ENCODE peak calls at places on chromosomes 11 and 22, in five cellular contexts. Z is body of pancreas, B is A549, K is tibial nerve, O is spleen. N is an unnamed sample.

GRCh38 chr11:44654596-44654995 is 72.2 kb upstream of the TSPAN18 start:
- DNase-seq in Z (no peak), B (no peak), K (no peak), O (peak), N (no peak)

GRCh38 chr11:68074584-68075352 is 35.9 kb downstream of the TCIRG1 start:
- DNase-seq in Z (no peak), B (no peak), K (no peak), O (no peak), N (no peak)

GRCh38 chr11:126485986-126486635 is 130.6 kb downstream of the ST3GAL4 start:
- DNase-seq in Z (no peak), B (no peak), K (no peak), O (peak), N (no peak)

GRCh38 chr11:18939314-18939713 is at the start of gene MRGPRX1:
- DNase-seq in Z (no peak), B (no peak), K (no peak), O (no peak), N (no peak)

GRCh38 chr11:115959098-115959497 is 454.9 kb upstream of the CADM1 start:
- DNase-seq in Z (no peak), B (no peak), K (no peak), O (no peak), N (no peak)

GRCh38 chr11:32140121-32140520 is 49.2 kb downstream of the RCN1 start:
- DNase-seq in Z (no peak), B (no peak), K (no peak), O (no peak), N (no peak)

GRCh38 chr11:48170176-48170839 is 46.3 kb upstream of the OR4B1 start:
- DNase-seq in Z (no peak), B (no peak), K (no peak), O (no peak), N (no peak)

GRCh38 chr11:9005087-9005486 is 1.3 kb upstream of the NRIP3 start:
- DNase-seq in Z (no peak), B (no peak), K (no peak), O (no peak), N (no peak)

GRCh38 chr22:44068422-44069191 is 44.5 kb downstream of the PARVB start:
- DNase-seq in Z (peak), B (no peak), K (no peak), O (no peak), N (no peak)

GRCh38 chr22:44067901-44068300 is 43.8 kb downstream of the PARVB start:
- DNase-seq in Z (no peak), B (no peak), K (no peak), O (no peak), N (no peak)

GRCh38 chr22:44067033-44067432 is 42.9 kb downstream of the PARVB start:
- DNase-seq in Z (no peak), B (no peak), K (no peak), O (no peak), N (no peak)

DNA sequence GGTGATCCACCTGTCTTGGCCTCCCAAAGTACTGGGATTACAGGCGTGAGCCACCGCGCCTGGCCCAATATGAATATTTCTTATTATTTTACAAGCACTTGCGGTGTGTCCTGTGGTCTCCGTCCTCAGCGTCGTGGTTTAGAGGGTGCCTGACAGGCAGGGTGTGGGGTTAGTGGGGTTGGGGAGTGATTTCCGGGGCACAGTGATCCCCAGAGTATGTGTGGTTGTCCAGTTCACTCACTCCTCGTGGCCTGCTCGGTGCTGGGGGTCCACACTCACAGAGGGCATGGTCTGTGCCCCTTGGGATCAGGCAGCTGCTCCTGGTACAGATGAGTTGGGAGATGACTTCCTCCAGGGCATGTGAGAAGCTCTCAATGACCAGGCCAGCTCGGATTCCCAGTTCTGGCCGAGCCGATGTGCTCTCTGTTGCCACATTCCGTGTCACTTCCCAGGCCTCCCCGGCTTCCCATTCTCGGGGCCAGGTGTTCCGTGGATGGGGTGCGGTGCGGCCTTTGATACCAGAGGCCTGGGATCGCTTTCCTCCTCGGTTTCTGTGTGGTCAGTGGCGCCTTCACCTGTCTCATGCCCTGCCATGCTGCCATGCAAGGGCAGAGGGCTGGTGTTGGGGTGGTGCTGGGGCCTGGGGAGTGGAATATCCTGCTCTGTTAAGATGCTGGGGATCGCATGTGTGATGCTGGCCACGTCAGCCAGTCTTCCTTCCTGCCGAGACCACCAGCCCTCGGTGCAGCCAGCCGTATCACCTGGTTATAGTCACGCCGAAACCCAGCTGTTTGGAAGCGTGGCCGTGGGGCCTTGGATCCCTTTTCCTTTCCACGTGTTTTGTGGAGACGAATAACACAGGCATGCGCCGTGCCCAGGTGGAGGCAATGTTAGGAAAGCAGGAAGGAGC is 39.6 kb downstream of the PARVB start:
- DNase-seq in Z (no peak), B (no peak), K (no peak), O (no peak), N (no peak)
- TF ChIP-seq POLR2A in Z (no peak), B (no peak), K (no peak), O (no peak), N (peak)

DNA sequence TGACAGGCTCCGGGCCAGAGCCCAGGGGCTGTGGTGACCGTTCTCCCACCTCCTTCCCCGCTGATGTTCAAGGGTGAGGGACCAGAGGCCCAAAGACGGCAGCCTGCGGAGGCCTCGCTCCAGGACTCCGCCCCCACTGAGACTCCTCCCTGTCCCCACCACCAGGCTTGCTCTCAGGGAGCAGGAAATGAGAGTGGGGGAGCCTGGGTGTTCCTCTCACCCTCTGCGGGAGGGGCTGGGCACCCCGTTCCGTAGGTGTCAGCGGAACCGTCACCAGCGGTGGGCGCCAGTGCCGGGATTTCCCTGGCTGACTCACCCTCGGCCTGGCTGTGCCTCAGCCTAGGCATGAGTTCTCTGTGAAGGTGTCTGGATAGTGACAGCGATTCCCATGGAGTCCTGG is 15.7 kb downstream of the DAGLA start:
- DNase-seq in Z (peak), B (peak), K (peak), O (peak), N (peak)
- TF ChIP-seq POLR2A in Z (peak), B (no peak), K (no peak), O (no peak), N (no peak)

DNA sequence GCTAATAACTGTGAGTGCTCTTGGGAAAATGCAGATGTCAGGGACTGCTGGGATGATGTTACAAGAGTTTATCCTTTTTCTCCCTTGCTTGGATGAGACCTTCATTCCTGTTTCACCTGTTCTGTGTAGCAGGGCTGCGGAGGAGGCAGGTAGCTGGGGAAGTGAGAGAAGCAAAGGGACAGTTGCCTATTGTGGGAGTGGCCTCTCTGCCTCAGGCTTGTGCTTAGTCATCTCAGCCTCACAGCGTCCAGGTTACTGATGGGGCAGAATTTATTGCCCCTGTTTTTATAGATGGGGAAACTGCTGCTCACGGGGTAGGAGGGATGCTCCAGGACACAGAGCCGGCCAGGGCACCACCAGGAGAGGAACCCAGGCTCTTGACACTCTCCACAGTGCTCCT is 1.7 kb downstream of the STX3 start:
- DNase-seq in Z (peak), B (peak), K (no peak), O (peak), N (peak)
- TF ChIP-seq POLR2A in Z (no peak), B (no peak), K (no peak), O (no peak), N (no peak)

GRCh38 chr11:64244966-64245365 is 1.8 kb downstream of the PPP1R14B start:
- DNase-seq in Z (no peak), B (no peak), K (no peak), O (peak), N (no peak)
- TF ChIP-seq POLR2A in Z (no peak), B (no peak), K (no peak), O (no peak), N (no peak)

GRCh38 chr11:2400069-2400760 is at the start of gene TSSC4:
- DNase-seq in Z (peak), B (peak), K (peak), O (peak), N (peak)
- TF ChIP-seq POLR2A in Z (peak), B (peak), K (peak), O (peak), N (peak)

GRCh38 chr22:44181033-44181911 is 547 bp downstream of the PARVG start:
- DNase-seq in Z (peak), B (no peak), K (no peak), O (peak), N (peak)

GRCh38 chr22:44181912-44182590 is 1.3 kb downstream of the PARVG start:
- DNase-seq in Z (no peak), B (no peak), K (no peak), O (peak), N (no peak)

GRCh38 chr22:44184006-44184405 is 3.3 kb downstream of the PARVG start:
- DNase-seq in Z (no peak), B (no peak), K (no peak), O (no peak), N (no peak)

GRCh38 chr22:44180706-44181032 is at the start of gene PARVG:
- DNase-seq in Z (no peak), B (no peak), K (no peak), O (peak), N (peak)

DNA sequence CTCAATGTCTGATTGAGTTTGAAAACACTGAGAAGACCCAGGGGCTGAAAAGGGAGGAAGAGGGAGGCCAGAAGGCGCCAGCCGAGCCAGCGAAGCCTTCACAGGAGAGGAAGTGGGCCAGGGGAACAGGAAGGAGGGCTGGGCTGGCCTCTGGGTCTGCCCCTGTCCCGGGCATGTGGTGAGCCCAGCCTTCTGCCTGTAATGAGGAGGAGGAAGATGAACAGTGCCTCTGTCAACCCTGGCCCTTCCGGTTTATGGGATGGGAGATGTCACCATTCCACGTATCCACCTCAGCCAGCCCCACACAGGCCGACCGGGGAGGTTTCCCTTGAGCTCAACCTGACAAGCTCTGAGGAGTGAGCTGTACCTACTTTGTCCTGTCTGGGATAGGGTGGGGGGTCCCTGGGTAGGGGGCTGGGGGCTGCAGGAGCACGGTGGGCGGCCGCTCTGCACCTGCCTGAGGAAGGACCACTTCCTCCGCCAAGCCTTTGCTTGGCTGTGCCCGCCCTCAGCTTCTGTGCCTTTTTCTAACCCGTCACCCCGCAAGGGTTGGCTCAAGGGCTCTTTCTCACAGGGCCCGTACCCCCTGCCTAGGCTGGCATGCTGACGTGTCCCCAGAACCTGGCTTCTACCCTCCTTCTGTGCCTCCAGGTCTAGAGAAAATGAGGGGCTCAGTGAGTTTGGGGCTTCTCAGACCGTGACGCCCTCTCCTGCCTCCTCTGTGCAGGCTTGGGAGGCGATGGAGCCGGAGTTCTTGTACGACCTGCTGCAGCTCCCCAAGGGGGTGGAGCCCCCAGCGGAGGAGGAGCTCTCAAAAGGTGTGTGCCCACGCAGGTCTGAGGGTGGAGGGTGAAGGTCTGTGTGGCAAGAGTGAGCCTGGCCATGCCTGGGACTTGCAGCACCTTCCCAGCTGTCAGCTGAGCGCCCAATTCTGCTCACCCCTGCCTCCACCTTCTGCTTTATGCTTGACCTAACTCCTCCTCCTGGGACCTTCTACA is 2.2 kb downstream of the PARVG start:
- DNase-seq in Z (peak), B (no peak), K (no peak), O (peak), N (peak)
- TF ChIP-seq POLR2A in Z (peak), B (no peak), K (no peak), O (no peak), N (no peak)

GRCh38 chr11:17171342-17171741 is 36.4 kb downstream of the PIK3C2A start:
- DNase-seq in Z (no peak), B (no peak), K (no peak), O (no peak), N (no peak)

GRCh38 chr11:17169876-17170275 is 37.9 kb downstream of the PIK3C2A start:
- DNase-seq in Z (no peak), B (no peak), K (no peak), O (no peak), N (no peak)

GRCh38 chr11:17173332-17173731 is 34.5 kb downstream of the PIK3C2A start:
- DNase-seq in Z (no peak), B (no peak), K (no peak), O (no peak), N (no peak)

DNA sequence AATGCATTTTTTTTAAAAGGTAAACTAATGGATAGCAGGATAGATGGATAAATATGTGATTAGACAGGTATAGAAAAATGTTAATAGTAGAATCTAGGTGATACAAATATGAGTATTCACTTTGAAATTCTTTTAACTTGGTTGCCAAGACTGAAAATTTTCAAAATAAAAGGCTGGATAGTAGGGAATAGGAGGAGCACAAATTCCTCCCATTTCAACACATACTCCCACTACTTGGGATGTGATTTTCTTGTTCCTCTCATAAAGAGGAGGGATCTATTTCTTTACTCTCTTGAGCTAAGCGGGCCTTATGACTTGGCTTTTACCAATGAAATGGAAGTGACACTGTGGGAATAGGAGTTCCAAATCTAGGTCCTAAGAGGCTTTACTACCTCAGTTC is 35.9 kb downstream of the PIK3C2A start:
- DNase-seq in Z (no peak), B (no peak), K (no peak), O (no peak), N (no peak)
- TF ChIP-seq POLR2A in Z (no peak), B (no peak), K (no peak), O (no peak), N (no peak)

GRCh38 chr11:101129203-101129943 is at the start of gene PGR:
- DNase-seq in Z (peak), B (no peak), K (peak), O (no peak), N (no peak)

GRCh38 chr11:101126551-101127347 is 2.9 kb downstream of the PGR start:
- DNase-seq in Z (peak), B (no peak), K (peak), O (no peak), N (no peak)

GRCh38 chr11:101127699-101128570 is 1.7 kb downstream of the PGR start:
- DNase-seq in Z (peak), B (no peak), K (no peak), O (peak), N (no peak)

GRCh38 chr11:101127348-101127698 is 2.3 kb downstream of the PGR start:
- DNase-seq in Z (peak), B (no peak), K (peak), O (no peak), N (no peak)

GRCh38 chr11:101128571-101129202 is 926 bp downstream of the PGR start:
- DNase-seq in Z (peak), B (no peak), K (no peak), O (peak), N (no peak)
- TF ChIP-seq POLR2A in Z (no peak), B (no peak), K (no peak), O (no peak), N (no peak)